ENCODE peak calls at places on chromosomes 2 and 18, in five cellular contexts. One of them, this sample, is unnamed.

GRCh38 chr2:177239934-177240600 is 24.5 kb downstream of the NFE2L2 start:
- DNase-seq in lower lobe of right lung: no peak
- DNase-seq in kidney: no peak
- DNase-seq in CD8-positive, alpha-beta T cell: peak; percentile 49
- DNase-seq in heart right ventricle: no peak
- DNase-seq in this sample: peak; percentile 81

GRCh38 chr2:165357758-165358157 is 111.7 kb upstream of the CSRNP3 start:
- DNase-seq in lower lobe of right lung: no peak
- DNase-seq in heart right ventricle: no peak
- DNase-seq in CD8-positive, alpha-beta T cell: no peak
- DNase-seq in kidney: no peak
- DNase-seq in this sample: no peak

GRCh38 chr2:239930378-239930777 is 94.8 kb downstream of the NDUFA10 start:
- DNase-seq in heart right ventricle: no peak
- DNase-seq in kidney: peak; percentile 57
- DNase-seq in CD8-positive, alpha-beta T cell: no peak
- DNase-seq in lower lobe of right lung: peak; percentile 39
- DNase-seq in this sample: peak; percentile 37

GRCh38 chr2:158556124-158556523 is 99.4 kb downstream of the PKP4 start:
- DNase-seq in CD8-positive, alpha-beta T cell: no peak
- DNase-seq in lower lobe of right lung: no peak
- DNase-seq in kidney: no peak
- DNase-seq in heart right ventricle: no peak
- DNase-seq in this sample: no peak

GRCh38 chr2:179268277-179268935 is 3.8 kb upstream of the SESTD1 start:
- DNase-seq in CD8-positive, alpha-beta T cell: no peak
- DNase-seq in lower lobe of right lung: no peak
- DNase-seq in heart right ventricle: no peak
- DNase-seq in kidney: no peak
- DNase-seq in this sample: no peak

GRCh38 chr2:219384083-219384713 is 3.5 kb downstream of the DNPEP start:
- DNase-seq in heart right ventricle: no peak
- DNase-seq in kidney: no peak
- DNase-seq in CD8-positive, alpha-beta T cell: no peak
- DNase-seq in lower lobe of right lung: no peak
- DNase-seq in this sample: no peak

GRCh38 chr18:57433492-57434176 is 1.5 kb upstream of the ONECUT2 start:
- DNase-seq in kidney: no peak
- DNase-seq in heart right ventricle: no peak
- DNase-seq in lower lobe of right lung: no peak
- DNase-seq in CD8-positive, alpha-beta T cell: no peak
- DNase-seq in this sample: no peak

GRCh38 chr2:240460781-240461431 is 25.4 kb downstream of the GPC1 start:
- DNase-seq in lower lobe of right lung: peak; percentile 38
- DNase-seq in CD8-positive, alpha-beta T cell: no peak
- DNase-seq in heart right ventricle: peak; percentile 10
- DNase-seq in kidney: peak; percentile 51
- DNase-seq in this sample: no peak

GRCh38 chr2:183063083-183063482 is 15.5 kb upstream of the DUSP19 start:
- DNase-seq in heart right ventricle: no peak
- DNase-seq in kidney: no peak
- DNase-seq in CD8-positive, alpha-beta T cell: no peak
- DNase-seq in lower lobe of right lung: no peak
- DNase-seq in this sample: no peak

GRCh38 chr2:71934595-71935263 is 212.9 kb downstream of the CYP26B1 start:
- DNase-seq in kidney: no peak
- DNase-seq in lower lobe of right lung: no peak
- DNase-seq in CD8-positive, alpha-beta T cell: no peak
- DNase-seq in heart right ventricle: peak; percentile 47
- DNase-seq in this sample: peak; percentile 69

GRCh38 chr2:46066116-46066515 is 231.1 kb upstream of the EPAS1 start:
- DNase-seq in CD8-positive, alpha-beta T cell: no peak
- DNase-seq in heart right ventricle: no peak
- DNase-seq in kidney: no peak
- DNase-seq in lower lobe of right lung: no peak
- DNase-seq in this sample: no peak

GRCh38 chr2:152861349-152861942 is 143.0 kb downstream of the ARL6IP6 start:
- DNase-seq in kidney: no peak
- DNase-seq in CD8-positive, alpha-beta T cell: no peak
- DNase-seq in lower lobe of right lung: no peak
- DNase-seq in heart right ventricle: no peak
- DNase-seq in this sample: no peak

GRCh38 chr2:170932948-170933347 is 3.9 kb downstream of the GORASP2 start:
- DNase-seq in heart right ventricle: no peak
- DNase-seq in kidney: no peak
- DNase-seq in lower lobe of right lung: no peak
- DNase-seq in CD8-positive, alpha-beta T cell: no peak
- DNase-seq in this sample: no peak

GRCh38 chr2:86414996-86415395 is 26.2 kb upstream of the KDM3A start:
- DNase-seq in heart right ventricle: no peak
- DNase-seq in lower lobe of right lung: no peak
- DNase-seq in CD8-positive, alpha-beta T cell: no peak
- DNase-seq in kidney: no peak
- DNase-seq in this sample: no peak

GRCh38 chr2:168968342-168968741 is 62.8 kb downstream of the ABCB11 start:
- DNase-seq in lower lobe of right lung: no peak
- DNase-seq in CD8-positive, alpha-beta T cell: no peak
- DNase-seq in kidney: no peak
- DNase-seq in heart right ventricle: no peak
- DNase-seq in this sample: no peak

GRCh38 chr2:198100323-198100722 is 295.9 kb downstream of the PLCL1 start:
- DNase-seq in lower lobe of right lung: no peak
- DNase-seq in CD8-positive, alpha-beta T cell: no peak
- DNase-seq in kidney: no peak
- DNase-seq in heart right ventricle: no peak
- DNase-seq in this sample: no peak

GRCh38 chr2:218194880-218195279 is 22.1 kb upstream of the ARPC2 start:
- DNase-seq in heart right ventricle: no peak
- DNase-seq in lower lobe of right lung: no peak
- DNase-seq in CD8-positive, alpha-beta T cell: no peak
- DNase-seq in kidney: no peak
- DNase-seq in this sample: no peak

GRCh38 chr2:31238126-31238905 is 4.4 kb downstream of the EHD3 start:
- DNase-seq in kidney: peak; percentile 68
- DNase-seq in lower lobe of right lung: no peak
- DNase-seq in CD8-positive, alpha-beta T cell: no peak
- DNase-seq in heart right ventricle: no peak
- DNase-seq in this sample: no peak

GRCh38 chr2:31236433-31237205 is 2.7 kb downstream of the EHD3 start:
- DNase-seq in heart right ventricle: no peak
- DNase-seq in kidney: no peak
- DNase-seq in lower lobe of right lung: no peak
- DNase-seq in CD8-positive, alpha-beta T cell: no peak
- DNase-seq in this sample: no peak

GRCh38 chr2:31238906-31239841 is 5.2 kb downstream of the EHD3 start:
- DNase-seq in kidney: no peak
- DNase-seq in CD8-positive, alpha-beta T cell: no peak
- DNase-seq in lower lobe of right lung: no peak
- DNase-seq in heart right ventricle: no peak
- DNase-seq in this sample: no peak

GRCh38 chr2:31235504-31235902 is 1.6 kb downstream of the EHD3 start:
- DNase-seq in lower lobe of right lung: no peak
- DNase-seq in CD8-positive, alpha-beta T cell: no peak
- DNase-seq in kidney: no peak
- DNase-seq in heart right ventricle: no peak
- DNase-seq in this sample: no peak

DNA sequence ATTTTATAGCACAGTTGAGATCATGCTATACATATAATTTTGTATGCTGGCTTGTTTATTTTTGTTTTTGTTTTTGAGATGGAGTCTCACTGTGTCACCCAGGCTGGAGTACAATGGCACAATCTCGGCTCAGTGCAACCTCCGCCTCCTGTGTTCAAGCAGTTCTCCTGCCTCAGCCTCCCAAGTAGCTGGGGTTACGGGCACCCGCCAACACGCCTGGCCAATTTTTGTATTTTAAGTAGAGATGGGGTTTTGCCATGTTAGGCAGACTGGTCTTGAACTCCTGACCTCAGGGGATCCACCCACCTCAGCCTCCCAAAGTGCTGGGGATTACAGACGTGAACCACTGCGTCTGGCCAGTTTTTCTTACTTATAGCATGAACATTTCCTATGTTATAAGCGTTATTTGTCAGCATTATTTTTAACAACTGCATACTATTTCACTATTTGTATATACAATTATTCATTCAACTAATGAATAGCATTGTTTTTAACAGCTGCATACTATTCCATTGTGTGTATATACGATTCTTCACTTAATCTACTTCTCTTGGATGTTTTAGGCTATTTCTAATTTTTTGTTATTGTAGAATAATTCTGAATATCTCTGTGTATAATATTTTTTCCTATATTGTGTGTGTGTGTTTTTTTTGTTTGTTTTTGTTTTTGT is 3.5 kb downstream of the EHD3 start:
- DNase-seq in CD8-positive, alpha-beta T cell: no peak
- DNase-seq in heart right ventricle: no peak
- DNase-seq in kidney: no peak
- DNase-seq in lower lobe of right lung: no peak
- DNase-seq in this sample: no peak
- H3K4me1 ChIP-seq in CD8-positive, alpha-beta T cell: peaks cover 16% of the 10 kb centered on the region
- H3K4me1 ChIP-seq in heart right ventricle: peaks cover 66% of the 10 kb centered on the region
- H3K4me1 ChIP-seq in kidney: peaks cover 16% of the 10 kb centered on the region
- H3K4me1 ChIP-seq in lower lobe of right lung: peaks cover 24% of the 10 kb centered on the region
- H3K4me1 ChIP-seq in this sample: peaks cover 2% of the 10 kb centered on the region

GRCh38 chr2:65550246-65550645 is 117.8 kb upstream of the SPRED2 start:
- DNase-seq in CD8-positive, alpha-beta T cell: no peak
- DNase-seq in heart right ventricle: no peak
- DNase-seq in kidney: no peak
- DNase-seq in lower lobe of right lung: no peak
- DNase-seq in this sample: no peak

GRCh38 chr2:65554765-65555561 is 122.6 kb upstream of the SPRED2 start:
- DNase-seq in kidney: no peak
- DNase-seq in CD8-positive, alpha-beta T cell: no peak
- DNase-seq in heart right ventricle: no peak
- DNase-seq in lower lobe of right lung: no peak
- DNase-seq in this sample: no peak

GRCh38 chr2:65549262-65550036 is 117.0 kb upstream of the SPRED2 start:
- DNase-seq in CD8-positive, alpha-beta T cell: no peak
- DNase-seq in lower lobe of right lung: no peak
- DNase-seq in heart right ventricle: no peak
- DNase-seq in kidney: no peak
- DNase-seq in this sample: no peak

GRCh38 chr2:65551528-65551927 is 119.1 kb upstream of the SPRED2 start:
- DNase-seq in kidney: no peak
- DNase-seq in lower lobe of right lung: no peak
- DNase-seq in heart right ventricle: no peak
- DNase-seq in CD8-positive, alpha-beta T cell: no peak
- DNase-seq in this sample: no peak

DNA sequence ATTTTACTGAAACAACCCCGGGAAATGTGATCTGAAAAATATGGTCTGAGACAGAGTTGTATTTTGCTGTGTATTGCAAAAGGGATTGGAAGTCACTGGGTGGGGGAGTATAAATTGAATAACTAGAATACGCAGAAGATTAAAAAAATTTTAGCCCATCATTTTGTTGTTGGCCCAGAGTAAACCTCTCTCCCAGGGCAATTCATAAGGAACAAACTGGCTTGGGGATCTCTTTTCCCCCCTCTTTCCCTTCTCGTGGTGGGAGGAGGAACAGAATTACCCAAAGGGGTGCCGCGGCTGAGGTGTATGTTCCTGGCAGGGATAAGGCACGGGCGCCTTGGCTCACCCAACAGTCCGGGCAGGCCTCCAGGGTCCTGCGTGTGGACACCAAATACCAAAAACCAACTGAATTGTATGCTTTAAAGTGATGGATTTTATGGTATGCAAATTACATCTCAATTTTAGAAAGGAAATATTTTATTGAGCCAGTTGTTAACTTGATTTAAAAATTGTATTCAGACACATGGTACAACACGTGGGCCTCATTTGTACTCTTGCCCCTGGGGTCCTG is 121.2 kb upstream of the SPRED2 start:
- DNase-seq in kidney: no peak
- DNase-seq in lower lobe of right lung: no peak
- DNase-seq in heart right ventricle: no peak
- DNase-seq in CD8-positive, alpha-beta T cell: no peak
- DNase-seq in this sample: no peak
- TF ChIP-seq CTCF in kidney: no peak
- TF ChIP-seq CTCF in lower lobe of right lung: no peak
- TF ChIP-seq CTCF in heart right ventricle: no peak
- TF ChIP-seq CTCF in CD8-positive, alpha-beta T cell: no peak
- TF ChIP-seq CTCF in this sample: no peak

GRCh38 chr2:237695201-237695780 is 67.9 kb downstream of the LRRFIP1 start:
- DNase-seq in lower lobe of right lung: no peak
- DNase-seq in kidney: no peak
- DNase-seq in CD8-positive, alpha-beta T cell: no peak
- DNase-seq in heart right ventricle: no peak
- DNase-seq in this sample: peak; percentile 38

GRCh38 chr2:237698338-237698694 is 70.9 kb downstream of the LRRFIP1 start:
- DNase-seq in kidney: peak; percentile 30
- DNase-seq in heart right ventricle: no peak
- DNase-seq in CD8-positive, alpha-beta T cell: no peak
- DNase-seq in lower lobe of right lung: no peak
- DNase-seq in this sample: no peak

GRCh38 chr2:237696471-237696870 is 69.1 kb downstream of the LRRFIP1 start:
- DNase-seq in lower lobe of right lung: no peak
- DNase-seq in heart right ventricle: no peak
- DNase-seq in kidney: peak; percentile 67
- DNase-seq in CD8-positive, alpha-beta T cell: peak; percentile 47
- DNase-seq in this sample: peak; percentile 51

GRCh38 chr2:237699870-237700582 is 72.6 kb downstream of the LRRFIP1 start:
- DNase-seq in lower lobe of right lung: no peak
- DNase-seq in CD8-positive, alpha-beta T cell: no peak
- DNase-seq in heart right ventricle: no peak
- DNase-seq in kidney: peak; percentile 57
- DNase-seq in this sample: no peak

GRCh38 chr2:237697586-237698337 is 70.4 kb downstream of the LRRFIP1 start:
- DNase-seq in lower lobe of right lung: no peak
- DNase-seq in CD8-positive, alpha-beta T cell: no peak
- DNase-seq in heart right ventricle: no peak
- DNase-seq in kidney: peak; percentile 67
- DNase-seq in this sample: peak; percentile 60
- H3K27ac ChIP-seq in lower lobe of right lung: peak overlapping the region; percentile 99
- H3K27ac ChIP-seq in CD8-positive, alpha-beta T cell: peak overlapping the region; percentile 21
- H3K27ac ChIP-seq in heart right ventricle: no peak overlapping the region
- H3K27ac ChIP-seq in kidney: peak overlapping the region; percentile 38
- H3K27ac ChIP-seq in this sample: peak overlapping the region; percentile 40

DNA sequence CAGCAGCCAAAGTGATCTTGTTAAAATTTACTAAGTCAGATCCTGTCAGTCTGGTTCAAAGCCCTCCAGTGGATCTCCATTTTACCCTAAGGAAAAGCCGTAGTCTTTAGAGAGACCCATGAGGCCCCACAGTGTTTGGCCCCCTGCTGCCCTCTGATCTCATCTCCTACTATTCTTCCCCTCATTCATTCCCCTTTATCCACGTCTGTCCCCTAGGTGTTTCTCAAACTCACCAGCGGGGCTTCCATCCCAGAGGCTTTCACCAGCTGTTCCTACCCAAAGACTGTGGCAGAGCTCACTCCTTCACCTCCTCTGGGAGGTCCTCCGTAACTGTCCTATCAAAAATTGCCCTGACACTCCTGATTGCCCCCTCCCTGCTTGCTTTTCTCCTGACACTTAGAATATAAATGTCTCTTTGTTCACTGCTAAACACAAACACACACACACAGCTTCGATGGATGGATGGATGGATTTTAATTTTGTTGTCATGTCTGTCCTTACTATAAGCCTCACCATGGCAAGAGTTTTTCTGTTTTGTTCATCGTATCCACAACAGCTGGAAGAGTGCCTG is 26.1 kb downstream of the LIMS1 start:
- DNase-seq in CD8-positive, alpha-beta T cell: no peak
- DNase-seq in kidney: no peak
- DNase-seq in heart right ventricle: no peak
- DNase-seq in lower lobe of right lung: no peak
- DNase-seq in this sample: no peak
- H3K4me1 ChIP-seq in CD8-positive, alpha-beta T cell: no peaks in the 10 kb centered on the region
- H3K4me1 ChIP-seq in kidney: peaks cover 11% of the 10 kb centered on the region
- H3K4me1 ChIP-seq in heart right ventricle: peaks cover 48% of the 10 kb centered on the region
- H3K4me1 ChIP-seq in lower lobe of right lung: peaks cover 5% of the 10 kb centered on the region
- H3K4me1 ChIP-seq in this sample: no peaks in the 10 kb centered on the region

This sample was measured in Peyer's patch.